ENCODE peak calls at places on chromosomes 3 and 15, in ten cellular contexts. V, K, P, C, E, H, O, Q, U and G are unnamed samples.

GRCh38 chr3:177647876-177648275 is 450.6 kb upstream of the TBL1XR1 start:
- DNase-seq in E (no peak), O (no peak), Q (no peak), H (no peak), P (no peak), U (no peak), C (no peak), K (no peak), V (no peak), G (no peak)

GRCh38 chr3:63519426-63519825 is 133.0 kb upstream of the SNTN start:
- DNase-seq in U (peak; percentile 64), C (no peak), O (no peak), H (peak; percentile 56), Q (no peak), V (no peak), E (no peak), P (no peak), K (no peak), G (no peak)

GRCh38 chr3:65979152-65979551 is 59.6 kb downstream of the MAGI1 start:
- DNase-seq in C (no peak), O (no peak), U (peak; percentile 93), H (peak; percentile 87), K (no peak), V (no peak), P (no peak), Q (no peak), E (no peak), G (no peak)

GRCh38 chr3:94596887-94597537 is 534.2 kb downstream of the NSUN3 start:
- DNase-seq in U (no peak), V (no peak), P (no peak), O (no peak), E (no peak), Q (no peak), H (no peak), C (no peak), K (no peak), G (no peak)

GRCh38 chr3:12454808-12455121 is 29.5 kb upstream of the TSEN2 start:
- DNase-seq in P (no peak), K (no peak), V (no peak), H (no peak), E (no peak), O (no peak), U (peak; percentile 40), C (no peak), Q (peak; percentile 77), G (no peak)

GRCh38 chr3:141266186-141266585 is 34.6 kb downstream of the PXYLP1 start:
- DNase-seq in Q (no peak), V (no peak), H (no peak), C (no peak), P (no peak), U (no peak), O (no peak), K (no peak), E (no peak), G (no peak)

GRCh38 chr15:40353697-40354096 is 2.9 kb downstream of the PHGR1 start:
- DNase-seq in H (no peak), P (no peak), E (peak; percentile 63), K (no peak), Q (no peak), U (no peak), O (no peak), C (peak; percentile 44), V (no peak), G (no peak)

GRCh38 chr15:80266745-80267144 is 14.7 kb upstream of the CTXND1 start:
- DNase-seq in U (no peak), E (peak; percentile 39), P (no peak), C (no peak), V (no peak), K (no peak), O (no peak), Q (no peak), H (no peak), G (no peak)

GRCh38 chr3:71450162-71450561 is 133.4 kb downstream of the FOXP1 start:
- DNase-seq in C (no peak), H (no peak), V (no peak), K (no peak), U (no peak), P (no peak), O (no peak), E (no peak), Q (no peak), G (no peak)

DNA sequence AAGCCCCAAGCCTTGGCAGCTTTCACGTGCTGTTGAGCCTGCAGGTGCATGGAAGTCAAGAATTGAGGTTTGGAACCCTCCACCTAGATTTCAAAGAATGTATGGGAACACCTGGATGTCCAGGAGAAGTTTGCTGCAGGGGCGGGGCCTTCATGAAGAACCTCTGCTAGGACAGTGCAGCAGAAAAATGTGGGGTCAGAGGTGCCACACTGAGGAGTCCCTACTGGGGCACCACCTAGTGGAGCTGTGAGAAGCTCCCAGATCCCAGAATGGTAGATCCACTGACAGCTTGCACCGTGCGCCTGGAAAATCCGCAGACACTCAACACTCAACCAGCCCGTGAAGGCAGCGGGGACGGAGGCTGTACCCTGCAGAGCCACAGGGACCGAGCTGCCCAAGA is 201.6 kb downstream of the OCA2 start:
- DNase-seq in E (no peak), C (no peak), U (no peak), V (no peak), K (no peak), Q (no peak), P (no peak), O (no peak), H (no peak), G (no peak)
- TF ChIP-seq CTCF in E (no peak), C (no peak), U (no peak), V (no peak), K (no peak), Q (no peak), P (no peak), O (no peak), H (no peak), G (no peak)

DNA sequence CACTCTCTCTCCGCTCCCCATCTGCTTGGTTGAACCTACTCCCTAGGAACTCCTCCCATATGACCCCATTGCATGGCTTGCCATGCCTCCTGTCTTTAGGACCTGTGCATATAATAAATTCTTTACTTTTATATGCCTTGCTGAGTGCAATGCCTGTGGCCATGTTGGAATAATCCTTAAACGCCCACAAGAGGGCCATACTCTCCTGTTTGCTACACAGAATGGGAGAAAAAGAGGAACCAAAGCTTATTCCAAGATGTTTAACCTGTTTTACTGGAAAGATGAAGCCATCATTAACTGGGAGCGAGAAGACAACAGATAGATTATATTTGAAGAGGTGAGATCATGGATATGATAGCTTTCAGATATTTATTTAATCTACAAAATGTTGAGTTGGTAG is 1097.8 kb downstream of the NAALADL2 start:
- DNase-seq in O (no peak), P (no peak), V (no peak), Q (peak; percentile 62), C (no peak), U (no peak), H (peak; percentile 3), E (no peak), K (no peak), G (no peak)
- TF ChIP-seq CTCF in O (no peak), P (no peak), V (peak; percentile 28), Q (peak; percentile 74), C (no peak), U (peak; percentile 9), H (no peak), E (no peak), K (no peak), G (no peak)

GRCh38 chr3:110971010-110971585 is 100.5 kb upstream of the NECTIN3 start:
- DNase-seq in Q (no peak), O (no peak), P (no peak), V (no peak), C (no peak), U (no peak), H (no peak), K (no peak), E (no peak), G (no peak)

GRCh38 chr3:110974902-110975301 is 96.7 kb upstream of the NECTIN3 start:
- DNase-seq in O (no peak), P (no peak), E (no peak), C (no peak), U (peak; percentile 5), Q (no peak), V (no peak), K (no peak), H (no peak), G (no peak)

GRCh38 chr3:110969229-110970211 is 102.1 kb upstream of the NECTIN3 start:
- DNase-seq in H (peak; percentile 3), K (no peak), V (no peak), U (no peak), P (peak; percentile 14), C (no peak), O (no peak), E (no peak), Q (no peak), G (no peak)

GRCh38 chr3:110968076-110968475 is 103.5 kb upstream of the NECTIN3 start:
- DNase-seq in Q (no peak), K (no peak), O (no peak), V (no peak), P (no peak), C (no peak), U (no peak), H (no peak), E (no peak), G (no peak)

DNA sequence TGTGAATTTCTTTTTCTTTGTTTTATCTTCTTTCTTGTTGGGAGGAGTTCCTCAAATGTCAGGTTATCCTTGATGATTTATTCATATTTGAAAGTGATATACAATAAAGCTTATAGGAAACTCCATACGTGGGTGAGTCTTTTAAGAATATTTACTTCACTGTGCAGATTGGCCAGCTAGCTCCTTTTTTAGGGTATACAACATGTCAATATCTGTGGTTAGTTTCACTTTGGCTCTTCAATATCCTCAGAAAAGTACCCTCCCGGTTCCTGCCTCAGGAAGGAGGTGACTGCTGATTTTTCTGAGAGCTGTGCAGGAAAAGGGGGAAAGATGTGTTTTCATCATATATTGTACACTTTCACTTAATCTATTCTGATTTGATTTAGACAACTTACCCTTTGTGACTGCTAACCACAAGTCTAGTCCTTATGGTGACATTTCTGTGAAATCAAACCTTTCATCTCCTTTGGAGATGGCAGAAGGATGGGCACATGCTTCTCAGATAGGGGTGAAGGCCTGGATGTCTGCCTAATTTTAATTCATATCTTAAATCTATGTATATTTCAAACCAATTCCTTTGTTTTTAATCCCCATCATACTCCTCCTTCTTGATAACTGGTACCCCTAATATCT is 98.2 kb upstream of the NECTIN3 start:
- DNase-seq in U (no peak), Q (no peak), P (no peak), K (no peak), C (no peak), V (no peak), E (no peak), H (no peak), O (no peak), G (no peak)
- TF ChIP-seq CTCF in U (no peak), Q (no peak), P (no peak), K (no peak), C (no peak), V (no peak), E (no peak), H (no peak), O (no peak), G (no peak)

GRCh38 chr3:161171639-161172552 is 49.2 kb upstream of the NMD3 start:
- DNase-seq in P (no peak), E (no peak), H (peak; percentile 37), V (no peak), O (no peak), U (peak; percentile 50), C (no peak), Q (peak; percentile 51), K (no peak), G (no peak)
- TF ChIP-seq CTCF in P (no peak), E (no peak), H (peak; percentile 25), V (peak; percentile 23), O (no peak), U (peak; percentile 43), C (no peak), Q (peak; percentile 73), K (no peak), G (no peak)